ENCODE peak calls at places on chromosomes 12 and 14, in four cellular contexts. R, P, N and I are unnamed samples.

GRCh38 chr14:91009501-91010152 is 50.8 kb downstream of the RPS6KA5 start:
- DNase-seq in R (no peak), N (no peak), P (no peak), I (no peak)

GRCh38 chr14:49962616-49963015 is 69.7 kb downstream of the ARF6 start:
- DNase-seq in P (no peak), R (no peak), N (no peak), I (no peak)

GRCh38 chr14:50675597-50675996 is 7.5 kb upstream of the SAV1 start:
- DNase-seq in R (no peak), N (no peak), P (no peak), I (no peak)

GRCh38 chr12:93778306-93778705 is 101.1 kb downstream of the CRADD start:
- DNase-seq in R (peak; percentile 89), P (peak; percentile 39), N (no peak), I (no peak)

GRCh38 chr12:94717112-94717511 is 66.8 kb upstream of the TMCC3 start:
- DNase-seq in R (no peak), P (peak; percentile 23), N (no peak), I (no peak)

GRCh38 chr12:13210543-13211190 is 14.1 kb downstream of the EMP1 start:
- DNase-seq in R (no peak), N (no peak), P (no peak), I (no peak)

GRCh38 chr12:63967358-63967757 is 122.9 kb downstream of the SRGAP1 start:
- DNase-seq in N (no peak), P (peak; percentile 65), R (no peak), I (no peak)

GRCh38 chr12:22880810-22881209 is 255.8 kb downstream of the ETNK1 start:
- DNase-seq in N (no peak), P (no peak), R (no peak), I (no peak)

GRCh38 chr12:19251481-19251880 is 121.9 kb downstream of the PLEKHA5 start:
- DNase-seq in P (no peak), R (no peak), N (no peak), I (no peak)

GRCh38 chr14:91419044-91419397 is 1.4 kb upstream of the CCDC88C start:
- DNase-seq in P (no peak), R (no peak), N (no peak), I (no peak)

GRCh38 chr12:12784911-12785814 is at the start of gene APOLD1:
- DNase-seq in N (no peak), R (no peak), P (no peak), I (no peak)

GRCh38 chr14:101509730-101510371 is 51.4 kb upstream of the DIO3 start:
- DNase-seq in R (no peak), N (no peak), P (no peak), I (no peak)

GRCh38 chr14:23483216-23483854 is 13.8 kb downstream of the NGDN start:
- DNase-seq in N (peak; percentile 78), P (peak; percentile 65), R (no peak), I (peak; percentile 67)

GRCh38 chr14:65332141-65332871 is 80.2 kb upstream of the FUT8 start:
- DNase-seq in N (no peak), R (no peak), P (no peak), I (no peak)

GRCh38 chr12:115451785-115452736 is 768.1 kb upstream of the TBX3 start:
- DNase-seq in P (peak; percentile 73), N (peak; percentile 51), R (no peak), I (peak; percentile 69)

GRCh38 chr14:64117671-64118402 is 176.3 kb downstream of the ESR2 start:
- DNase-seq in R (no peak), P (peak; percentile 93), N (no peak), I (no peak)